ENCODE peak calls at places on chromosome 20, in four cellular contexts. W is A673, D is colonic mucosa, P is GM23338. K is an unnamed sample.
A peak's percentile ranks its signal among the peaks of the same experiment; 100 is the strongest.

GRCh38 chr20:15642099-15642498 is 931.1 kb downstream of the KIF16B start:
- DNase-seq in W (no peak), D (no peak), P (no peak), K (peak; percentile 65)

GRCh38 chr20:611843-612185 is 1.7 kb upstream of the TCF15 start:
- DNase-seq in W (no peak), D (no peak), P (peak; percentile 48), K (peak; percentile 50)

GRCh38 chr20:17643531-17644188 is 38.4 kb downstream of the RRBP1 start:
- DNase-seq in W (no peak), D (no peak), P (no peak), K (peak; percentile 19)

GRCh38 chr20:31560900-31561598 is 44.0 kb upstream of the ID1 start:
- DNase-seq in W (peak; percentile 54), D (no peak), P (no peak), K (peak; percentile 92)

GRCh38 chr20:37276494-37277252 is 12.8 kb upstream of the MANBAL start:
- DNase-seq in W (peak; percentile 50), D (peak; percentile 53), P (no peak), K (peak; percentile 75)

GRCh38 chr20:5039255-5039657 is 37.9 kb upstream of the SLC23A2 start:
- DNase-seq in W (no peak), D (no peak), P (no peak), K (no peak)

GRCh38 chr20:35600176-35600995 is 15.2 kb upstream of the SPAG4 start:
- DNase-seq in W (no peak), D (no peak), P (peak; percentile 65), K (no peak)

GRCh38 chr20:16241911-16242310 is 331.3 kb downstream of the KIF16B start:
- DNase-seq in W (no peak), D (no peak), P (no peak), K (no peak)

GRCh38 chr20:37316775-37317170 is 27.3 kb downstream of the MANBAL start:
- DNase-seq in W (no peak), D (no peak), P (no peak), K (no peak)

GRCh38 chr20:41830702-41831101 is 212.5 kb upstream of the CHD6 start:
- DNase-seq in W (no peak), D (no peak), P (no peak), K (no peak)

GRCh38 chr20:54477134-54477533 is 1.7 kb downstream of the DOK5 start:
- DNase-seq in W (peak; percentile 95), D (no peak), P (no peak), K (no peak)

GRCh38 chr20:10706460-10706811 is 32.6 kb upstream of the JAG1 start:
- DNase-seq in W (no peak), D (no peak), P (no peak), K (no peak)
- H3K27ac ChIP-seq in W (no peak overlapping the region), D (no peak overlapping the region), P (no peak overlapping the region), K (no peak overlapping the region)

GRCh38 chr20:49308875-49309274 is 31.0 kb upstream of the ZNFX1 start:
- DNase-seq in W (no peak), D (no peak), P (no peak), K (no peak)

GRCh38 chr20:49312661-49313060 is 34.8 kb upstream of the ZNFX1 start:
- DNase-seq in W (no peak), D (no peak), P (no peak), K (no peak)

GRCh38 chr20:49310695-49311094 is 32.8 kb upstream of the ZNFX1 start:
- DNase-seq in W (no peak), D (no peak), P (no peak), K (peak; percentile 80)

GRCh38 chr20:49303211-49303610 is 25.4 kb upstream of the ZNFX1 start:
- DNase-seq in W (no peak), D (no peak), P (no peak), K (no peak)

GRCh38 chr20:49306903-49307336 is 29.1 kb upstream of the ZNFX1 start:
- DNase-seq in W (no peak), D (no peak), P (no peak), K (no peak)
- H3K4me3 ChIP-seq in W (no peak overlapping the region), D (no peak overlapping the region), P (no peak overlapping the region), K (no peak overlapping the region)

GRCh38 chr20:22507240-22507961 is 77.0 kb downstream of the FOXA2 start:
- DNase-seq in W (no peak), D (no peak), P (no peak), K (no peak)
- H3K36me3 ChIP-seq in W (no peaks in the 10 kb centered on the region), D (no peaks in the 10 kb centered on the region), P (no peaks in the 10 kb centered on the region), K (no peaks in the 10 kb centered on the region)

DNA sequence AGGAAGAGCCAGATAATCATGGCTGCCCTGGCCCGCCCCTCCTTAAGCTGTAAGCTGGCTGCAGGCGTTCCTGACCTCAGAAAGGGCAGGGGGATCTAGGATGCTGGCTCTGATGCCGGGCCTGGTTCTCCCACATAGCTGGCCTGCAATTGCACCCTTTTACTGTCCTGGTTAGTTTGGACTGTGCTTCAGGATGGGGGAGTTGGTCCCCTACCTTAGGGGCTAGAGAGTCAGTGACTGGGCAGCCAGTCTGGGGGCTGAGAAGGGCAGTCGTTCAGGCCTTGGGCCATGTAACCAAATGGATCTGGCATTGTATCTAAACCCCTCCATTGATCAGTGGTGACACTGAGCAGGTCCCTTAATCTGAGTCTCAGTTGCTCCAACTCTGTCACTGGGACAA is 40.7 kb downstream of the TGM3 start:
- DNase-seq in W (no peak), D (peak; percentile 10), P (no peak), K (no peak)
- H3K27ac ChIP-seq in W (no peak overlapping the region), D (no peak overlapping the region), P (no peak overlapping the region), K (no peak overlapping the region)

GRCh38 chr20:47465335-47466090 is 36.2 kb upstream of the NCOA3 start:
- DNase-seq in W (no peak), D (no peak), P (no peak), K (no peak)
- H3K4me3 ChIP-seq in W (no peak overlapping the region), D (no peak overlapping the region), P (no peak overlapping the region), K (no peak overlapping the region)

DNA sequence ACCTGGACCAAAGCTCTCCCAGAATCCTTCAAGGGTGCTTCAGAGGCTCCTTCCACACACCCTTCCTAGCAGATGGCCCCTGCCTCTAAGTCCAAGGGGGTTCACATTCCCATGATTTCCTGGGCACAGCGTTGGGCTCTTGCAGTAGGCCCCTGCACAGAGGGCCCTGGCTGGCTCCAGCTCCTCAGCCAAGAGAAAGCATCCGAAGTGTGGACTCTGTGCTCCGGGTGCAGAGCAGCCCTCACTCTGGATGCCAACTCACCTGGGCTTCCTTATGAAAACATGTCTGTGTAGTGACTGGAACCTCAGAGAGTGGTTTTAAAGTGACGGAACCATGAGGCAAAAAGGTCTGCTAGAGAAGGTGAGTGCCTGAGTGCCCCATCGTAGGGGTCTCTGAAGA is 11.6 kb downstream of the YTHDF1 start:
- DNase-seq in W (no peak), D (no peak), P (no peak), K (no peak)
- H3K36me3 ChIP-seq in W (peaks cover 62% of the 10 kb centered on the region), D (no peaks in the 10 kb centered on the region), P (peaks cover 28% of the 10 kb centered on the region), K (peaks cover 56% of the 10 kb centered on the region)